ENCODE peak calls at places on chromosomes 13 and 19, in five cellular contexts. One of them, this sample, is unnamed.

GRCh38 chr19:6318772-6319171 is 14.6 kb downstream of the ACER1 start:
- DNase-seq in DND-41: no peak
- DNase-seq in neural progenitor cell: no peak
- DNase-seq in GM23248: peak
- DNase-seq in IMR-90: peak
- DNase-seq in this sample: no peak

GRCh38 chr19:1019980-1020867 is 699 bp downstream of the TMEM259 start:
- DNase-seq in DND-41: peak
- DNase-seq in neural progenitor cell: peak
- DNase-seq in GM23248: no peak
- DNase-seq in IMR-90: no peak
- DNase-seq in this sample: peak

GRCh38 chr13:98954313-98954712 is 23.6 kb downstream of the DOCK9 start:
- DNase-seq in DND-41: no peak
- DNase-seq in neural progenitor cell: peak
- DNase-seq in GM23248: no peak
- DNase-seq in IMR-90: no peak
- DNase-seq in this sample: no peak

GRCh38 chr19:4375620-4376228 is 24.6 kb downstream of the SH3GL1 start:
- DNase-seq in DND-41: no peak
- DNase-seq in neural progenitor cell: peak
- DNase-seq in GM23248: peak
- DNase-seq in IMR-90: peak
- DNase-seq in this sample: peak

GRCh38 chr19:17332677-17333581 is 1.7 kb downstream of the ANO8 start:
- DNase-seq in DND-41: peak
- DNase-seq in neural progenitor cell: peak
- DNase-seq in GM23248: peak
- DNase-seq in IMR-90: peak
- DNase-seq in this sample: peak

GRCh38 chr13:78054152-78054551 is 135.5 kb upstream of the EDNRB start:
- DNase-seq in DND-41: no peak
- DNase-seq in neural progenitor cell: no peak
- DNase-seq in GM23248: no peak
- DNase-seq in IMR-90: no peak
- DNase-seq in this sample: no peak

GRCh38 chr13:42567772-42568428 is 6.1 kb upstream of the TNFSF11 start:
- DNase-seq in DND-41: no peak
- DNase-seq in neural progenitor cell: no peak
- DNase-seq in GM23248: no peak
- DNase-seq in IMR-90: no peak
- DNase-seq in this sample: no peak

GRCh38 chr13:102970542-102970941 is 95.7 kb downstream of the SLC10A2 start:
- DNase-seq in DND-41: no peak
- DNase-seq in neural progenitor cell: no peak
- DNase-seq in GM23248: no peak
- DNase-seq in IMR-90: no peak
- DNase-seq in this sample: no peak

GRCh38 chr13:48531416-48532145 is 1.3 kb downstream of the RCBTB2 start:
- DNase-seq in DND-41: peak
- DNase-seq in neural progenitor cell: peak
- DNase-seq in GM23248: no peak
- DNase-seq in IMR-90: no peak
- DNase-seq in this sample: peak

GRCh38 chr13:29595380-29596063 is at the start of gene SLC7A1:
- DNase-seq in DND-41: peak
- DNase-seq in neural progenitor cell: peak
- DNase-seq in GM23248: peak
- DNase-seq in IMR-90: peak
- DNase-seq in this sample: peak

GRCh38 chr19:33771308-33772101 is 25.2 kb upstream of the KCTD15 start:
- DNase-seq in DND-41: peak
- DNase-seq in neural progenitor cell: peak
- DNase-seq in GM23248: peak
- DNase-seq in IMR-90: peak
- DNase-seq in this sample: peak

GRCh38 chr13:90272356-90272755 is 1075.1 kb upstream of the MIR17HG start:
- DNase-seq in DND-41: no peak
- DNase-seq in neural progenitor cell: no peak
- DNase-seq in GM23248: peak
- DNase-seq in IMR-90: no peak
- DNase-seq in this sample: no peak

GRCh38 chr13:102816633-102817032 is 17.7 kb downstream of the BIVM start:
- DNase-seq in DND-41: no peak
- DNase-seq in neural progenitor cell: no peak
- DNase-seq in GM23248: peak
- DNase-seq in IMR-90: no peak
- DNase-seq in this sample: no peak

DNA sequence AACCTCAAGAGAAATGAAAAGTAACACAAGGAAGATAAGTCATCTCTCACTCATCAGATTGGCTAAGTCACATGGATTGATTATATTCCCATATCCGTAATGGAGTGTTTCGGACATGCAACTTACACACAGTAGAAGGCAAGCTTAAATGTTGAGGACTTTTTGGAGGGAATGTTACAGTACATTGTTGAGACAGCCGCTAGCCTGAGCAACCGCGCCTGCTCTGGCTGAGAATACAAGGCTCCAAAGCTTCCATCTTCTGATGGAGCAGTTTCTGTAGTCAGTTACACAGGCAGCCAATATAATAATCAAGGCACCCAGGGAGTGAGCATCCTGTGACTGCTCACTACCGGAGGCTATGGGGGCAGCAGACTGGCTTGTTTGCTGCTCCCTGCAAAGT is 1.0 kb upstream of the CRYL1 start:
- DNase-seq in DND-41: peak
- DNase-seq in neural progenitor cell: no peak
- DNase-seq in GM23248: peak
- DNase-seq in IMR-90: peak
- DNase-seq in this sample: no peak
- H2AFZ ChIP-seq in DND-41: peak
- H2AFZ ChIP-seq in neural progenitor cell: no peak
- H2AFZ ChIP-seq in GM23248: peak
- H2AFZ ChIP-seq in IMR-90: peak
- H2AFZ ChIP-seq in this sample: peak

GRCh38 chr13:25625361-25625760 is 253.6 kb downstream of the ATP8A2 start:
- DNase-seq in DND-41: no peak
- DNase-seq in neural progenitor cell: no peak
- DNase-seq in GM23248: no peak
- DNase-seq in IMR-90: no peak
- DNase-seq in this sample: no peak

GRCh38 chr13:25633108-25633507 is 261.3 kb downstream of the ATP8A2 start:
- DNase-seq in DND-41: no peak
- DNase-seq in neural progenitor cell: peak
- DNase-seq in GM23248: no peak
- DNase-seq in IMR-90: no peak
- DNase-seq in this sample: no peak

GRCh38 chr13:25632166-25632888 is 260.6 kb downstream of the ATP8A2 start:
- DNase-seq in DND-41: no peak
- DNase-seq in neural progenitor cell: peak
- DNase-seq in GM23248: no peak
- DNase-seq in IMR-90: no peak
- DNase-seq in this sample: no peak

DNA sequence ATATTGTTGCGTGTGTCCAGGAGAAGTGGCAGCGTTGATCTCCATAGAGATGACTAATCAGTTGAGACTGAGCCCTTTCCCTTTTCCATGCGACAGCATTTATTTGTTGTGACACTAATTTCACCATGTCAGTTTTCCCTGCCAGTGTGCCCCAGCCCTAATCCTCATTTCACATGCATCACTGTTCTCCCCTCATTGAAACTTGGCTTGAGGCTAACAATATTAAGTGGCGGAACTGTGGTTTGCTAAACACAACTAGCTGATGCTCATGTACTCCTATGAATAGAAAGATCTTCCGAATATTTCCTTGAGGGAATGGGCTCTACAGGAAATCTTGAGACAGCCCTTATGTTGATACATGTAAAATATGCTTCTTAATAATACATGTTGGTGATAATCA is 258.6 kb downstream of the ATP8A2 start:
- DNase-seq in DND-41: no peak
- DNase-seq in neural progenitor cell: peak
- DNase-seq in GM23248: no peak
- DNase-seq in IMR-90: no peak
- DNase-seq in this sample: no peak
- H2AFZ ChIP-seq in DND-41: no peak
- H2AFZ ChIP-seq in neural progenitor cell: no peak
- H2AFZ ChIP-seq in GM23248: no peak
- H2AFZ ChIP-seq in IMR-90: no peak
- H2AFZ ChIP-seq in this sample: no peak

GRCh38 chr13:109140777-109141354 is 511.5 kb downstream of the MYO16 start:
- DNase-seq in DND-41: no peak
- DNase-seq in neural progenitor cell: no peak
- DNase-seq in GM23248: no peak
- DNase-seq in IMR-90: no peak
- DNase-seq in this sample: no peak
- H2AFZ ChIP-seq in DND-41: no peak
- H2AFZ ChIP-seq in neural progenitor cell: no peak
- H2AFZ ChIP-seq in GM23248: peak
- H2AFZ ChIP-seq in IMR-90: peak
- H2AFZ ChIP-seq in this sample: no peak

GRCh38 chr13:57857945-57858344 is 226.4 kb downstream of the PCDH17 start:
- DNase-seq in DND-41: no peak
- DNase-seq in neural progenitor cell: no peak
- DNase-seq in GM23248: no peak
- DNase-seq in IMR-90: no peak
- DNase-seq in this sample: no peak
- H2AFZ ChIP-seq in DND-41: no peak
- H2AFZ ChIP-seq in neural progenitor cell: no peak
- H2AFZ ChIP-seq in GM23248: no peak
- H2AFZ ChIP-seq in IMR-90: no peak
- H2AFZ ChIP-seq in this sample: no peak

DNA sequence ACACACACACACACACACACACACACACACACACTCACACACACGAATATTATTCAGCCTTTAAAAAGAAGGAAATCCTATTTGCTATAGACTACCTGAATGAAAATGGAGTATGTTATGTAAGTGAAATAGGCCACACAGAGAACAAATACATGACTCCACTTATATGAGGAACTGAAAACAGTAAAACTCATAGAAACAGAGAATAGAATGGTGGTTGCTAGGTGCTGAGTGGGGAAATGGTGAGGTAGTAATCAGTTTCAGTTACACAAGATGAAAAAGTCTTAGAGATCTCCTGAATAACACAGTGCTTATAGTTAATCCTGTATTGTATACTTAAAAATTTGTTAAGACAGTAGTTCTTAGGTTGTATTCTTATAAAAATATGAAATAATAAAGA is 8.2 kb downstream of the ZNF677 start:
- DNase-seq in DND-41: no peak
- DNase-seq in neural progenitor cell: no peak
- DNase-seq in GM23248: no peak
- DNase-seq in IMR-90: no peak
- DNase-seq in this sample: peak
- H2AFZ ChIP-seq in DND-41: no peak
- H2AFZ ChIP-seq in neural progenitor cell: no peak
- H2AFZ ChIP-seq in GM23248: no peak
- H2AFZ ChIP-seq in IMR-90: no peak
- H2AFZ ChIP-seq in this sample: no peak

GRCh38 chr13:107348471-107348870 is 780.5 kb upstream of the ARGLU1 start:
- DNase-seq in DND-41: no peak
- DNase-seq in neural progenitor cell: no peak
- DNase-seq in GM23248: peak
- DNase-seq in IMR-90: peak
- DNase-seq in this sample: no peak

GRCh38 chr13:107348931-107349330 is 781.0 kb upstream of the ARGLU1 start:
- DNase-seq in DND-41: no peak
- DNase-seq in neural progenitor cell: no peak
- DNase-seq in GM23248: peak
- DNase-seq in IMR-90: peak
- DNase-seq in this sample: no peak

GRCh38 chr13:107347641-107348369 is 779.9 kb upstream of the ARGLU1 start:
- DNase-seq in DND-41: no peak
- DNase-seq in neural progenitor cell: no peak
- DNase-seq in GM23248: peak
- DNase-seq in IMR-90: no peak
- DNase-seq in this sample: no peak

GRCh38 chr13:107351305-107351704 is 783.4 kb upstream of the ARGLU1 start:
- DNase-seq in DND-41: no peak
- DNase-seq in neural progenitor cell: peak
- DNase-seq in GM23248: no peak
- DNase-seq in IMR-90: peak
- DNase-seq in this sample: no peak
- H2AFZ ChIP-seq in DND-41: no peak
- H2AFZ ChIP-seq in neural progenitor cell: no peak
- H2AFZ ChIP-seq in GM23248: no peak
- H2AFZ ChIP-seq in IMR-90: no peak
- H2AFZ ChIP-seq in this sample: no peak

GRCh38 chr19:50509366-50509765 is 1.6 kb downstream of the JOSD2 start:
- DNase-seq in DND-41: no peak
- DNase-seq in neural progenitor cell: no peak
- DNase-seq in GM23248: no peak
- DNase-seq in IMR-90: no peak
- DNase-seq in this sample: no peak

GRCh38 chr19:50511069-50511822 is at the start of gene JOSD2:
- DNase-seq in DND-41: peak
- DNase-seq in neural progenitor cell: peak
- DNase-seq in GM23248: peak
- DNase-seq in IMR-90: peak
- DNase-seq in this sample: peak

GRCh38 chr19:50510121-50510670 is 795 bp downstream of the JOSD2 start:
- DNase-seq in DND-41: no peak
- DNase-seq in neural progenitor cell: peak
- DNase-seq in GM23248: peak
- DNase-seq in IMR-90: no peak
- DNase-seq in this sample: no peak

GRCh38 chr19:50512112-50512998 is 1.4 kb downstream of the ASPDH start:
- DNase-seq in DND-41: no peak
- DNase-seq in neural progenitor cell: no peak
- DNase-seq in GM23248: no peak
- DNase-seq in IMR-90: no peak
- DNase-seq in this sample: no peak

GRCh38 chr19:50510700-50511068 is 307 bp downstream of the JOSD2 start:
- DNase-seq in DND-41: no peak
- DNase-seq in neural progenitor cell: no peak
- DNase-seq in GM23248: no peak
- DNase-seq in IMR-90: no peak
- DNase-seq in this sample: no peak
- H2AFZ ChIP-seq in DND-41: peak
- H2AFZ ChIP-seq in neural progenitor cell: no peak
- H2AFZ ChIP-seq in GM23248: peak
- H2AFZ ChIP-seq in IMR-90: peak
- H2AFZ ChIP-seq in this sample: peak